ENCODE peak calls at places on chromosome 1, in six cellular contexts. Z, M, U, Q, H and B are unnamed samples.

GRCh38 chr1:85611390-85611789 is 30.8 kb downstream of the CCN1 start:
- DNase-seq in Z (peak), M (peak), U (no peak), Q (peak), H (no peak), B (no peak)

GRCh38 chr1:209989525-209989924 is 51.5 kb downstream of the SYT14 start:
- DNase-seq in Z (peak), M (peak), U (peak), Q (no peak), H (no peak), B (no peak)

GRCh38 chr1:93613895-93614294 is 67.7 kb downstream of the BCAR3 start:
- DNase-seq in Z (no peak), M (peak), U (no peak), Q (no peak), H (no peak), B (no peak)

GRCh38 chr1:156389311-156389710 is 20.3 kb downstream of the RHBG start:
- DNase-seq in Z (no peak), M (no peak), U (no peak), Q (no peak), H (no peak), B (no peak)

GRCh38 chr1:244116946-244117345 is 65.9 kb downstream of the ZBTB18 start:
- DNase-seq in Z (no peak), M (no peak), U (no peak), Q (no peak), H (no peak), B (no peak)

GRCh38 chr1:24720152-24720551 is 25.1 kb upstream of the CLIC4 start:
- DNase-seq in Z (peak), M (peak), U (no peak), Q (no peak), H (no peak), B (no peak)

GRCh38 chr1:101444381-101444780 is 207.6 kb downstream of the S1PR1 start:
- DNase-seq in Z (no peak), M (no peak), U (no peak), Q (no peak), H (no peak), B (no peak)

GRCh38 chr1:234588402-234588801 is 21.6 kb downstream of the IRF2BP2 start:
- DNase-seq in Z (no peak), M (no peak), U (no peak), Q (no peak), H (no peak), B (no peak)

GRCh38 chr1:204147392-204148097 is 4.3 kb downstream of the ETNK2 start:
- DNase-seq in Z (no peak), M (no peak), U (no peak), Q (no peak), H (no peak), B (no peak)

GRCh38 chr1:245809361-245809760 is 654.6 kb downstream of the KIF26B start:
- DNase-seq in Z (no peak), M (no peak), U (no peak), Q (no peak), H (no peak), B (peak)

GRCh38 chr1:223019236-223019635 is 123.8 kb downstream of the TLR5 start:
- DNase-seq in Z (no peak), M (no peak), U (no peak), Q (no peak), H (no peak), B (no peak)

GRCh38 chr1:98761238-98761637 is 99.7 kb downstream of the SNX7 start:
- DNase-seq in Z (peak), M (peak), U (peak), Q (no peak), H (no peak), B (peak)

GRCh38 chr1:222815367-222815765 is 527 bp downstream of the DISP1 start:
- DNase-seq in Z (peak), M (peak), U (no peak), Q (no peak), H (no peak), B (no peak)

GRCh38 chr1:239418683-239419082 is 32.3 kb downstream of the CHRM3 start:
- DNase-seq in Z (no peak), M (no peak), U (no peak), Q (no peak), H (no peak), B (no peak)

GRCh38 chr1:4674117-4674516 is 19.7 kb downstream of the AJAP1 start:
- DNase-seq in Z (no peak), M (no peak), U (no peak), Q (no peak), H (no peak), B (no peak)